ENCODE peak calls at places on chromosomes 4 and X, in eight cellular contexts. A is naive B cell; P is activated effector memory CD4-positive, alpha-beta T cell treated with Interleukin-2 at 50 U/mL for 16 hours; V is stimulated activated CD4-positive, alpha-beta T cell treated with anti-CD3 and anti-CD28 coated beads, Interleukin-12 subunit alpha, Interleukin-12 subunit beta, amount 100 ng/mL, for 4 hours; I is HT-29; M is caudate nucleus; D is activated CD4-positive, alpha-beta T cell treated with anti-CD3 and anti-CD28 coated beads for 1 hour; T is amniotic stem cell. R is an unnamed sample.
A peak's percentile ranks its signal among the peaks of the same experiment; 100 is the strongest.

GRCh38 chrX:20015945-20016617 is 25.2 kb upstream of the BCLAF3 start:
- DNase-seq in T (no peak), D (no peak), M (no peak), V (no peak), A (no peak), P (no peak), I (no peak), R (no peak)

GRCh38 chrX:154526901-154527675 is 11.1 kb upstream of the FAM3A start:
- DNase-seq in D (peak; percentile 38), V (peak; percentile 51), T (peak; percentile 33), P (peak; percentile 40), I (peak; percentile 90), A (peak; percentile 49), M (peak; percentile 43), R (peak; percentile 52)

GRCh38 chrX:116267511-116268040 is 97.0 kb downstream of the AGTR2 start:
- DNase-seq in T (no peak), A (no peak), P (no peak), D (no peak), V (no peak), M (no peak), I (no peak), R (no peak)

GRCh38 chr4:163191999-163192398 is 25.3 kb upstream of the NAF1 start:
- DNase-seq in V (no peak), T (no peak), P (no peak), A (no peak), M (no peak), I (peak; percentile 32), D (no peak), R (no peak)

GRCh38 chr4:172656055-172656454 is 512.6 kb upstream of the GALNT7 start:
- DNase-seq in T (no peak), V (no peak), M (no peak), P (no peak), D (no peak), A (no peak), I (no peak), R (no peak)

GRCh38 chrX:16087081-16087480 is 36.3 kb upstream of the GRPR start:
- DNase-seq in M (no peak), I (peak; percentile 21), T (no peak), A (no peak), V (no peak), D (no peak), P (no peak), R (no peak)

GRCh38 chr4:147456706-147457105 is 24.2 kb upstream of the EDNRA start:
- DNase-seq in P (no peak), A (no peak), D (no peak), M (no peak), I (no peak), V (no peak), T (no peak), R (no peak)

GRCh38 chr4:156931267-156931666 is 40.3 kb downstream of the PDGFC start:
- DNase-seq in T (no peak), M (no peak), A (no peak), D (no peak), V (no peak), P (no peak), I (peak; percentile 74), R (no peak)

GRCh38 chrX:1400731-1401471 is 9.0 kb upstream of the SLC25A6 start:
- DNase-seq in I (no peak), M (no peak), D (no peak), A (no peak), T (no peak), V (no peak), P (no peak), R (no peak)

GRCh38 chr4:7075962-7076693 is 8.3 kb upstream of the GRPEL1 start:
- DNase-seq in T (no peak), A (no peak), V (no peak), I (no peak), M (no peak), D (no peak), P (no peak), R (no peak)

GRCh38 chrX:101241531-101241930 is 21.9 kb downstream of the DRP2 start:
- DNase-seq in M (no peak), A (no peak), V (no peak), D (no peak), P (no peak), T (no peak), I (no peak), R (no peak)

GRCh38 chrX:69179380-69179911 is 14.2 kb upstream of the PJA1 start:
- DNase-seq in V (no peak), A (no peak), D (no peak), P (no peak), M (peak; percentile 60), I (no peak), T (no peak), R (no peak)

GRCh38 chr4:177862541-177863176 is 420.4 kb upstream of the AGA start:
- DNase-seq in A (no peak), I (no peak), P (no peak), D (no peak), M (no peak), V (no peak), T (no peak), R (no peak)

GRCh38 chrX:48897157-48897620 is 379 bp downstream of the TIMM17B start:
- DNase-seq in M (peak; percentile 71), T (peak; percentile 8), A (peak; percentile 33), P (no peak), D (no peak), I (peak; percentile 90), V (peak; percentile 42), R (peak; percentile 72)

GRCh38 chr4:112752061-112752460 is 115.1 kb downstream of the LARP7 start:
- DNase-seq in T (no peak), A (no peak), D (no peak), P (no peak), V (no peak), I (no peak), M (no peak), R (no peak)

GRCh38 chrX:132532955-132533354 is 44.1 kb upstream of the MBNL3 start:
- DNase-seq in P (no peak), I (peak; percentile 44), V (no peak), M (no peak), T (peak; percentile 4), D (no peak), A (no peak), R (no peak)

GRCh38 chr4:37453004-37453360 is 208.4 kb downstream of the NWD2 start:
- DNase-seq in D (no peak), A (peak; percentile 28), P (no peak), I (peak; percentile 96), V (peak; percentile 16), M (peak; percentile 49), T (no peak), R (peak; percentile 11)

GRCh38 chr4:182604161-182604591 is 313.0 kb downstream of the DCTD start:
- DNase-seq in V (no peak), D (no peak), T (peak; percentile 25), I (no peak), A (no peak), P (no peak), M (no peak), R (no peak)

GRCh38 chr4:121462660-121463261 is 81.9 kb upstream of the QRFPR start:
- DNase-seq in T (peak; percentile 73), D (no peak), P (no peak), V (no peak), A (no peak), M (no peak), I (peak; percentile 63), R (peak; percentile 58)

R was measured in DND-41.